ENCODE peak calls at places on chromosomes 12 and 14, in ten cellular contexts. One of them, this sample, is unnamed.
A peak's percentile ranks its signal among the peaks of the same experiment; 100 is the strongest.

GRCh38 chr12:10392394-10392930 is 2.6 kb upstream of the KLRK1 start:
- DNase-seq in hepatocyte: peak; percentile 15
- DNase-seq in PC-3: peak; percentile 85
- DNase-seq in HepG2: no peak
- DNase-seq in H1: no peak
- DNase-seq in GM23248: peak; percentile 90
- DNase-seq in K562: peak; percentile 8
- DNase-seq in HCT116: peak; percentile 79
- DNase-seq in fibroblast of lung: peak; percentile 91
- DNase-seq in MM.1S: peak; percentile 27
- DNase-seq in this sample: peak; percentile 58

GRCh38 chr12:57418255-57418654 is 12.6 kb downstream of the R3HDM2 start:
- DNase-seq in hepatocyte: no peak
- DNase-seq in PC-3: no peak
- DNase-seq in HepG2: no peak
- DNase-seq in H1: no peak
- DNase-seq in GM23248: no peak
- DNase-seq in K562: peak; percentile 18
- DNase-seq in HCT116: no peak
- DNase-seq in fibroblast of lung: no peak
- DNase-seq in MM.1S: no peak
- DNase-seq in this sample: no peak

GRCh38 chr14:23095196-23096108 is at the start of gene C14orf119:
- DNase-seq in hepatocyte: peak; percentile 100
- DNase-seq in PC-3: peak; percentile 99
- DNase-seq in HepG2: peak; percentile 100
- DNase-seq in H1: peak; percentile 96
- DNase-seq in GM23248: peak; percentile 100
- DNase-seq in K562: peak; percentile 99
- DNase-seq in HCT116: peak; percentile 99
- DNase-seq in fibroblast of lung: peak; percentile 98
- DNase-seq in MM.1S: peak; percentile 97
- DNase-seq in this sample: peak; percentile 90

GRCh38 chr14:68158640-68159039 is 339.1 kb downstream of the RAD51B start:
- DNase-seq in hepatocyte: no peak
- DNase-seq in PC-3: no peak
- DNase-seq in HepG2: no peak
- DNase-seq in H1: no peak
- DNase-seq in GM23248: no peak
- DNase-seq in K562: no peak
- DNase-seq in HCT116: no peak
- DNase-seq in fibroblast of lung: no peak
- DNase-seq in MM.1S: no peak
- DNase-seq in this sample: no peak

GRCh38 chr12:77485961-77486579 is 344.6 kb upstream of the NAV3 start:
- DNase-seq in hepatocyte: no peak
- DNase-seq in PC-3: no peak
- DNase-seq in HepG2: no peak
- DNase-seq in H1: no peak
- DNase-seq in GM23248: no peak
- DNase-seq in K562: no peak
- DNase-seq in HCT116: no peak
- DNase-seq in fibroblast of lung: no peak
- DNase-seq in MM.1S: no peak
- DNase-seq in this sample: no peak

GRCh38 chr14:23518716-23519115 is 32.8 kb downstream of the ZFHX2 start:
- DNase-seq in hepatocyte: no peak
- DNase-seq in PC-3: no peak
- DNase-seq in HepG2: no peak
- DNase-seq in H1: no peak
- DNase-seq in GM23248: no peak
- DNase-seq in K562: no peak
- DNase-seq in HCT116: no peak
- DNase-seq in fibroblast of lung: no peak
- DNase-seq in MM.1S: no peak
- DNase-seq in this sample: no peak

GRCh38 chr12:94875525-94875924 is 128.0 kb downstream of the NDUFA12 start:
- DNase-seq in hepatocyte: peak; percentile 44
- DNase-seq in PC-3: peak; percentile 58
- DNase-seq in HepG2: peak; percentile 21
- DNase-seq in H1: no peak
- DNase-seq in GM23248: no peak
- DNase-seq in K562: no peak
- DNase-seq in HCT116: peak; percentile 65
- DNase-seq in fibroblast of lung: no peak
- DNase-seq in MM.1S: peak; percentile 73
- DNase-seq in this sample: peak; percentile 7

GRCh38 chr12:113347107-113347506 is 11.3 kb upstream of the PLBD2 start:
- DNase-seq in hepatocyte: no peak
- DNase-seq in PC-3: no peak
- DNase-seq in HepG2: no peak
- DNase-seq in H1: no peak
- DNase-seq in GM23248: no peak
- DNase-seq in K562: no peak
- DNase-seq in HCT116: no peak
- DNase-seq in fibroblast of lung: no peak
- DNase-seq in MM.1S: no peak
- DNase-seq in this sample: no peak

GRCh38 chr12:125015680-125016310 is 22.4 kb downstream of the BRI3BP start:
- DNase-seq in hepatocyte: no peak
- DNase-seq in PC-3: no peak
- DNase-seq in HepG2: no peak
- DNase-seq in H1: no peak
- DNase-seq in GM23248: no peak
- DNase-seq in K562: no peak
- DNase-seq in HCT116: no peak
- DNase-seq in fibroblast of lung: peak; percentile 78
- DNase-seq in MM.1S: no peak
- DNase-seq in this sample: no peak

GRCh38 chr12:12349711-12350665 is at the start of gene MANSC1:
- DNase-seq in hepatocyte: peak; percentile 79
- DNase-seq in PC-3: peak; percentile 58
- DNase-seq in HepG2: peak; percentile 24
- DNase-seq in H1: no peak
- DNase-seq in GM23248: peak; percentile 62
- DNase-seq in K562: peak; percentile 58
- DNase-seq in HCT116: no peak
- DNase-seq in fibroblast of lung: peak; percentile 40
- DNase-seq in MM.1S: peak; percentile 21
- DNase-seq in this sample: no peak

GRCh38 chr14:50559990-50560928 is at the start of gene ATL1:
- DNase-seq in hepatocyte: peak; percentile 80
- DNase-seq in PC-3: peak; percentile 68
- DNase-seq in HepG2: no peak
- DNase-seq in H1: no peak
- DNase-seq in GM23248: peak; percentile 91
- DNase-seq in K562: peak; percentile 22
- DNase-seq in HCT116: peak; percentile 29
- DNase-seq in fibroblast of lung: peak; percentile 81
- DNase-seq in MM.1S: no peak
- DNase-seq in this sample: no peak

GRCh38 chr12:1927051-1927680 is 8.7 kb upstream of the CACNA2D4 start:
- DNase-seq in hepatocyte: no peak
- DNase-seq in PC-3: no peak
- DNase-seq in HepG2: no peak
- DNase-seq in H1: no peak
- DNase-seq in GM23248: no peak
- DNase-seq in K562: no peak
- DNase-seq in HCT116: no peak
- DNase-seq in fibroblast of lung: no peak
- DNase-seq in MM.1S: no peak
- DNase-seq in this sample: no peak

GRCh38 chr14:72000907-72001306 is 68.7 kb downstream of the RGS6 start:
- DNase-seq in hepatocyte: no peak
- DNase-seq in PC-3: no peak
- DNase-seq in HepG2: no peak
- DNase-seq in H1: no peak
- DNase-seq in GM23248: no peak
- DNase-seq in K562: no peak
- DNase-seq in HCT116: no peak
- DNase-seq in fibroblast of lung: no peak
- DNase-seq in MM.1S: no peak
- DNase-seq in this sample: no peak

GRCh38 chr12:54037360-54038259 is 4.8 kb downstream of the HOXC5 start:
- DNase-seq in hepatocyte: no peak
- DNase-seq in PC-3: no peak
- DNase-seq in HepG2: no peak
- DNase-seq in H1: no peak
- DNase-seq in GM23248: no peak
- DNase-seq in K562: no peak
- DNase-seq in HCT116: no peak
- DNase-seq in fibroblast of lung: no peak
- DNase-seq in MM.1S: no peak
- DNase-seq in this sample: no peak

GRCh38 chr12:54038760-54039414 is 6.0 kb downstream of the HOXC5 start:
- DNase-seq in hepatocyte: no peak
- DNase-seq in PC-3: peak; percentile 56
- DNase-seq in HepG2: no peak
- DNase-seq in H1: no peak
- DNase-seq in GM23248: no peak
- DNase-seq in K562: no peak
- DNase-seq in HCT116: no peak
- DNase-seq in fibroblast of lung: no peak
- DNase-seq in MM.1S: no peak
- DNase-seq in this sample: no peak

GRCh38 chr12:54036620-54037359 is 3.9 kb downstream of the HOXC5 start:
- DNase-seq in hepatocyte: no peak
- DNase-seq in PC-3: peak; percentile 83
- DNase-seq in HepG2: no peak
- DNase-seq in H1: no peak
- DNase-seq in GM23248: peak; percentile 89
- DNase-seq in K562: no peak
- DNase-seq in HCT116: no peak
- DNase-seq in fibroblast of lung: no peak
- DNase-seq in MM.1S: no peak
- DNase-seq in this sample: no peak

GRCh38 chr12:54039417-54040147 is 6.7 kb downstream of the HOXC5 start:
- DNase-seq in hepatocyte: no peak
- DNase-seq in PC-3: no peak
- DNase-seq in HepG2: no peak
- DNase-seq in H1: no peak
- DNase-seq in GM23248: peak; percentile 40
- DNase-seq in K562: no peak
- DNase-seq in HCT116: no peak
- DNase-seq in fibroblast of lung: no peak
- DNase-seq in MM.1S: no peak
- DNase-seq in this sample: no peak

DNA sequence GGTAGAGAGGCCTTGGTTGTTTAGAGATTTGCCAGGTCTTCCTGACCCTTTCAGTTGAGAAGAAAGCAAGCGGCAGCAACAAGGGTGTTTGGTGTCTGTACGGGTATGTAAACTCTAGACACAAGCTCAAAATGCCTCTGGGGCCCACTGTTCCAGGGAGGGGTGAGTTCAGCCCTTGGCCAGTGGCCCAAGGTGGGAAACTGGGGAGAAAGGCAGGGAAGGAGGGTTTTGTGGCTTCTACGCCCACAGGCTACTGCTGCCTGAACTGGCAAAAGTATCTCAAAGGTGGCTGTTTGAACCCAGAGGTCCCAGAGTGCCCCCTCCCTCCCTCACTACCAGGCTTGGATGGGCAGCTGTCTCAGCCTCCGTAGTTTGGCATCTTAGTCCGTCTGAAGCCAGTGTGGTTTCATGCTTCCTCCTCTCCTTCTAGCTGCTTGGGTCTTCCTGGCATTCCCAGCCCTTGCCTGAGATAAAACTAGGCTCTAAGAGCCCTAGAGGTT is 5.5 kb downstream of the HOXC5 start:
- DNase-seq in hepatocyte: no peak
- DNase-seq in PC-3: no peak
- DNase-seq in HepG2: no peak
- DNase-seq in H1: no peak
- DNase-seq in GM23248: no peak
- DNase-seq in K562: no peak
- DNase-seq in HCT116: no peak
- DNase-seq in fibroblast of lung: no peak
- DNase-seq in MM.1S: no peak
- DNase-seq in this sample: no peak
- TF ChIP-seq EZH2 in hepatocyte: no peak
- TF ChIP-seq EZH2 in PC-3: no peak
- TF ChIP-seq EZH2 in HepG2: no peak
- TF ChIP-seq EZH2 in H1: peak; percentile 20
- TF ChIP-seq EZH2 in GM23248: no peak
- TF ChIP-seq EZH2 in K562: no peak
- TF ChIP-seq EZH2 in HCT116: no peak
- TF ChIP-seq EZH2 in fibroblast of lung: no peak
- TF ChIP-seq EZH2 in MM.1S: no peak
- TF ChIP-seq EZH2 in this sample: no peak

GRCh38 chr14:96705422-96706092 is 91.6 kb upstream of the VRK1 start:
- DNase-seq in hepatocyte: no peak
- DNase-seq in PC-3: peak; percentile 18
- DNase-seq in HepG2: no peak
- DNase-seq in H1: no peak
- DNase-seq in GM23248: no peak
- DNase-seq in K562: no peak
- DNase-seq in HCT116: no peak
- DNase-seq in fibroblast of lung: no peak
- DNase-seq in MM.1S: no peak
- DNase-seq in this sample: no peak
- H2AFZ ChIP-seq in hepatocyte: no peak overlapping the region
- H2AFZ ChIP-seq in PC-3: peak overlapping the region; percentile 61
- H2AFZ ChIP-seq in HepG2: no peak overlapping the region
- H2AFZ ChIP-seq in H1: no peak overlapping the region
- H2AFZ ChIP-seq in GM23248: no peak overlapping the region
- H2AFZ ChIP-seq in K562: no peak overlapping the region
- H2AFZ ChIP-seq in HCT116: no peak overlapping the region
- H2AFZ ChIP-seq in fibroblast of lung: no peak overlapping the region
- H2AFZ ChIP-seq in MM.1S: no peak overlapping the region
- H2AFZ ChIP-seq in this sample: peak overlapping the region; percentile 64

GRCh38 chr12:50050119-50050385 is 7.3 kb upstream of the ASIC1 start:
- DNase-seq in hepatocyte: no peak
- DNase-seq in PC-3: no peak
- DNase-seq in HepG2: no peak
- DNase-seq in H1: no peak
- DNase-seq in GM23248: no peak
- DNase-seq in K562: no peak
- DNase-seq in HCT116: no peak
- DNase-seq in fibroblast of lung: no peak
- DNase-seq in MM.1S: no peak
- DNase-seq in this sample: no peak
- TF ChIP-seq EZH2 in hepatocyte: no peak
- TF ChIP-seq EZH2 in PC-3: no peak
- TF ChIP-seq EZH2 in HepG2: no peak
- TF ChIP-seq EZH2 in H1: no peak
- TF ChIP-seq EZH2 in GM23248: no peak
- TF ChIP-seq EZH2 in K562: no peak
- TF ChIP-seq EZH2 in HCT116: no peak
- TF ChIP-seq EZH2 in fibroblast of lung: no peak
- TF ChIP-seq EZH2 in MM.1S: no peak
- TF ChIP-seq EZH2 in this sample: no peak

DNA sequence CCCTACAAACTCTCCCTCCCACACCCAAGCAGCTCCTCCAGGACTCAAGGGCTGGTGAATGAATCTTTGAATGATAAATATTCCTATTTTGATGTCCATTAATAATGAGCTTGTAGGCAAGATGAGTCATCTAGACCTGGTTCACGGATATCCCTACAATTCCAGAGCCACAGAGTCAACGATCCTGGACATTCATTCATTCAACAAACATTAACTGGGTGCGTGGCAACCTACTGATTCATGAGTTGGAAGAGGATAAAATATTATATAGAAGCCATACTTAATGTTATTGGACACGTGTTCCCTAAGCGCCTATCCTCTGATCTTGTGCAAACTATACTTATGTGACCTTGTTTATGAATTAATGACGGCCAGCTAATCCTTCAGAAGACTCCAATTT is 420 bp upstream of the OTUB2 start:
- DNase-seq in hepatocyte: no peak
- DNase-seq in PC-3: peak; percentile 84
- DNase-seq in HepG2: no peak
- DNase-seq in H1: no peak
- DNase-seq in GM23248: peak; percentile 18
- DNase-seq in K562: no peak
- DNase-seq in HCT116: no peak
- DNase-seq in fibroblast of lung: peak; percentile 56
- DNase-seq in MM.1S: no peak
- DNase-seq in this sample: no peak
- H2AFZ ChIP-seq in hepatocyte: peak overlapping the region; percentile 65
- H2AFZ ChIP-seq in PC-3: peak overlapping the region; percentile 52
- H2AFZ ChIP-seq in HepG2: peak overlapping the region; percentile 48
- H2AFZ ChIP-seq in H1: no peak overlapping the region
- H2AFZ ChIP-seq in GM23248: peak overlapping the region; percentile 67
- H2AFZ ChIP-seq in K562: peak overlapping the region; percentile 89
- H2AFZ ChIP-seq in HCT116: peak overlapping the region; percentile 89
- H2AFZ ChIP-seq in fibroblast of lung: peak overlapping the region; percentile 68
- H2AFZ ChIP-seq in MM.1S: no peak overlapping the region
- H2AFZ ChIP-seq in this sample: peak overlapping the region; percentile 74